ENCODE peak calls at places on chromosomes 16 and 17, in four cellular contexts. A, G, N and L are unnamed samples.

GRCh38 chr17:42980766-42981397 is 517 bp downstream of the RUNDC1 start:
- DNase-seq in A (no peak), G (no peak), N (peak), L (peak)

GRCh38 chr16:72620348-72620747 is 427.6 kb downstream of the ZFHX3 start:
- DNase-seq in A (no peak), G (no peak), N (no peak), L (no peak)

GRCh38 chr17:31269597-31269996 is 27.4 kb downstream of the OMG start:
- DNase-seq in A (no peak), G (peak), N (no peak), L (no peak)

GRCh38 chr17:30345527-30346075 is 11.7 kb upstream of the TMIGD1 start:
- DNase-seq in A (no peak), G (no peak), N (peak), L (no peak)

GRCh38 chr17:65677932-65678331 is 116.5 kb upstream of the AXIN2 start:
- DNase-seq in A (no peak), G (no peak), N (no peak), L (no peak)

GRCh38 chr17:17181666-17182600 is 24.2 kb downstream of the PLD6 start:
- DNase-seq in A (no peak), G (no peak), N (no peak), L (no peak)

GRCh38 chr16:73204359-73205152 is 156.6 kb upstream of the ZFHX3 start:
- DNase-seq in A (no peak), G (no peak), N (no peak), L (no peak)

GRCh38 chr16:8936421-8936820 is 27.3 kb downstream of the USP7 start:
- DNase-seq in A (no peak), G (peak), N (peak), L (no peak)

GRCh38 chr17:2792541-2793169 is 3.6 kb upstream of the RAP1GAP2 start:
- DNase-seq in A (no peak), G (no peak), N (peak), L (no peak)

GRCh38 chr16:86502856-86503748 is 7.2 kb upstream of the FOXF1 start:
- DNase-seq in A (no peak), G (no peak), N (no peak), L (no peak)

GRCh38 chr17:74117999-74118421 is 85.5 kb upstream of the RPL38 start:
- DNase-seq in A (no peak), G (no peak), N (no peak), L (no peak)

GRCh38 chr17:66357037-66357436 is 54.6 kb downstream of the PRKCA start:
- DNase-seq in A (no peak), G (no peak), N (no peak), L (no peak)

GRCh38 chr17:35486920-35487727 is 38.6 kb upstream of the SLFN13 start:
- DNase-seq in A (peak), G (peak), N (peak), L (no peak)

GRCh38 chr17:49214665-49215360 is 4.3 kb downstream of the ABI3 start:
- DNase-seq in A (no peak), G (no peak), N (no peak), L (no peak)

GRCh38 chr16:72001180-72001890 is 1.1 kb upstream of the PKD1L3 start:
- DNase-seq in A (no peak), G (no peak), N (no peak), L (no peak)

GRCh38 chr17:41439375-41439774 is 1.4 kb downstream of the KRT38 start:
- DNase-seq in A (no peak), G (no peak), N (no peak), L (no peak)